ENCODE peak calls at places on chromosomes 13 and 19, in six cellular contexts. W is stimulated activated effector memory CD8-positive, alpha-beta T cell treated with anti-CD3 and anti-CD28 coated beads, Interleukin-12 subunit alpha, Interleukin-12 subunit beta, amount 100 ng/mL, for 72 hours; G is mesendoderm; M is brain microvascular endothelial cell; T is stimulated activated CD8-positive, alpha-beta memory T cell treated with anti-CD3 and anti-CD28 coated beads, Interleukin-4, amount 100 ng/mL, for 1 hour; A is tibial nerve. X is an unnamed sample.
A peak's percentile ranks its signal among the peaks of the same experiment; 100 is the strongest.

GRCh38 chr19:47227347-47228167 is 3.4 kb downstream of the BBC3 start:
- DNase-seq in G (peak; percentile 100), W (peak; percentile 54), M (peak; percentile 90), A (peak; percentile 79), T (no peak), X (peak; percentile 44)

GRCh38 chr13:35953537-35954206 is 177.5 kb downstream of the DCLK1 start:
- DNase-seq in G (peak; percentile 92), A (peak; percentile 70), W (no peak), M (peak; percentile 89), T (no peak), X (no peak)

GRCh38 chr13:48346583-48346982 is 43.0 kb downstream of the RB1 start:
- DNase-seq in W (no peak), G (no peak), A (no peak), T (no peak), M (no peak), X (no peak)

GRCh38 chr13:24192811-24193162 is 32.3 kb downstream of the SPATA13 start:
- DNase-seq in T (no peak), G (no peak), M (no peak), W (no peak), A (no peak), X (no peak)

GRCh38 chr13:77511552-77511951 is 24.0 kb upstream of the SCEL start:
- DNase-seq in T (no peak), A (no peak), M (no peak), W (no peak), G (no peak), X (no peak)

GRCh38 chr13:33138441-33138840 is 122.2 kb downstream of the KL start:
- DNase-seq in W (no peak), G (no peak), T (no peak), M (no peak), A (no peak), X (no peak)

GRCh38 chr13:63396746-63397145 is 1981.1 kb upstream of the PCDH20 start:
- DNase-seq in G (no peak), W (no peak), T (no peak), M (no peak), A (no peak), X (no peak)

GRCh38 chr19:30752876-30753275 is 380.7 kb downstream of the ZNF536 start:
- DNase-seq in T (no peak), M (no peak), A (no peak), W (no peak), G (no peak), X (no peak)

GRCh38 chr19:42762782-42763181 is 2.7 kb downstream of the PSG8 start:
- DNase-seq in T (no peak), A (no peak), G (no peak), M (no peak), W (no peak), X (no peak)

GRCh38 chr13:113078895-113079720 is 26.5 kb upstream of the F7 start:
- DNase-seq in T (no peak), A (no peak), W (no peak), M (no peak), G (no peak), X (no peak)

GRCh38 chr13:62747629-62748028 is 1332.0 kb upstream of the PCDH20 start:
- DNase-seq in M (no peak), G (peak; percentile 51), T (no peak), A (no peak), W (no peak), X (no peak)

GRCh38 chr13:114066956-114067355 is 65.5 kb downstream of the RASA3 start:
- DNase-seq in T (no peak), A (no peak), M (no peak), G (no peak), W (no peak), X (no peak)

GRCh38 chr13:107364658-107365057 is 796.7 kb upstream of the ARGLU1 start:
- DNase-seq in W (no peak), G (no peak), T (no peak), M (no peak), A (no peak), X (no peak)

GRCh38 chr13:39362652-39363390 is 240.2 kb downstream of the LHFPL6 start:
- DNase-seq in M (no peak), A (no peak), W (no peak), G (no peak), T (no peak), X (no peak)

GRCh38 chr13:47903836-47904235 is 97.2 kb downstream of the SUCLA2 start:
- DNase-seq in G (no peak), T (no peak), M (peak; percentile 41), A (no peak), W (no peak), X (no peak)

GRCh38 chr19:8307400-8307964 is 676 bp downstream of the CD320 start:
- DNase-seq in G (peak; percentile 40), A (peak; percentile 7), M (no peak), W (no peak), T (no peak), X (no peak)

GRCh38 chr13:21742041-21742440 is 71.2 kb downstream of the FGF9 start:
- DNase-seq in W (no peak), G (peak; percentile 46), A (no peak), T (no peak), M (no peak), X (no peak)

X was measured in memory B cell.